ENCODE peak calls at places on chromosomes 13 and 19, in nine cellular contexts. A is upper lobe of right lung; K is activated T-cell treated with anti-CD3 and anti-CD28 coated beads, Interleukin-2, amount 50 U/mL, for 4 hours; L is SK-N-SH treated with all-trans-retinoic acid at 6 μM for 48 hours; I is Panc1; D is T-helper 17 cell; Q is left lobe of liver; N is K562; G is activated CD8-positive, alpha-beta T cell treated with anti-CD3 and anti-CD28 coated beads for 36 hours. E is an unnamed sample.

GRCh38 chr19:6710273-6711077 is 10.0 kb downstream of the C3 start:
- ATAC-seq in A (peak; percentile 22), K (peak; percentile 32), L (peak; percentile 29), I (no peak), D (no peak), Q (no peak), N (peak; percentile 78), G (peak; percentile 28), E (no peak)

GRCh38 chr13:76231522-76232167 is 595.5 kb downstream of the LMO7 start:
- ATAC-seq in A (peak; percentile 53), K (no peak), L (no peak), I (no peak), D (no peak), Q (no peak), N (no peak), G (no peak), E (no peak)

GRCh38 chr19:29704562-29705558 is 10.2 kb downstream of the C19orf12 start:
- ATAC-seq in A (no peak), K (peak; percentile 96), L (no peak), I (no peak), D (peak; percentile 59), Q (peak; percentile 2), N (no peak), G (peak; percentile 81), E (peak; percentile 95)

GRCh38 chr19:7544626-7545025 is 9.1 kb downstream of the PNPLA6 start:
- ATAC-seq in A (peak; percentile 76), K (no peak), L (no peak), I (no peak), D (peak; percentile 27), Q (peak; percentile 37), N (no peak), G (no peak), E (no peak)

GRCh38 chr13:24104723-24105122 is 55.8 kb upstream of the SPATA13 start:
- ATAC-seq in A (no peak), K (no peak), L (no peak), I (no peak), D (no peak), Q (no peak), N (no peak), G (no peak), E (no peak)

GRCh38 chr13:35994131-35994966 is 136.8 kb downstream of the DCLK1 start:
- ATAC-seq in A (no peak), K (no peak), L (peak; percentile 92), I (no peak), D (no peak), Q (no peak), N (no peak), G (no peak), E (no peak)

GRCh38 chr19:42634409-42635232 is 39.9 kb upstream of the CEACAM8 start:
- ATAC-seq in A (peak; percentile 78), K (no peak), L (peak; percentile 66), I (peak; percentile 73), D (peak; percentile 50), Q (peak; percentile 92), N (peak; percentile 93), G (peak; percentile 51), E (peak; percentile 48)

GRCh38 chr13:23639672-23640275 is 69.6 kb downstream of the TNFRSF19 start:
- ATAC-seq in A (no peak), K (no peak), L (no peak), I (no peak), D (no peak), Q (no peak), N (no peak), G (no peak), E (no peak)

GRCh38 chr19:29837448-29837961 is 25.7 kb downstream of the CCNE1 start:
- ATAC-seq in A (no peak), K (peak; percentile 91), L (no peak), I (no peak), D (peak; percentile 96), Q (no peak), N (no peak), G (peak; percentile 85), E (peak; percentile 94)

GRCh38 chr13:60727140-60727539 is 330.1 kb downstream of the TDRD3 start:
- ATAC-seq in A (peak; percentile 14), K (no peak), L (no peak), I (no peak), D (no peak), Q (no peak), N (no peak), G (no peak), E (no peak)